ENCODE peak calls at places on chromosomes 2 and 18, in six cellular contexts. A is heart left ventricle, Z is ovary, K is K562, M is IMR-90, F is stomach. O is an unnamed sample.

GRCh38 chr2:130883520-130883919 is 46.8 kb downstream of the ARHGEF4 start:
- DNase-seq in Z (no peak), F (no peak), K (no peak), M (no peak), A (no peak), O (no peak)

GRCh38 chr18:58861353-58861752 is 3.3 kb upstream of the ZNF532 start:
- DNase-seq in F (no peak), M (no peak), A (no peak), Z (no peak), K (no peak), O (no peak)

GRCh38 chr18:33818145-33818544 is 240.1 kb downstream of the ASXL3 start:
- DNase-seq in F (no peak), M (no peak), A (no peak), K (no peak), Z (no peak), O (no peak)

GRCh38 chr2:82165377-82165776 is 1860.8 kb upstream of the LRRTM1 start:
- DNase-seq in A (no peak), K (no peak), M (no peak), Z (no peak), F (no peak), O (no peak)

GRCh38 chr2:166239548-166239947 is 111.7 kb upstream of the SCN1A start:
- DNase-seq in K (no peak), Z (no peak), A (no peak), F (no peak), M (peak), O (peak)

GRCh38 chr2:168915433-168916328 is 14.6 kb downstream of the G6PC2 start:
- DNase-seq in Z (no peak), A (no peak), F (no peak), M (no peak), K (no peak), O (no peak)

GRCh38 chr2:119753041-119753929 is 6.4 kb upstream of the PTPN4 start:
- DNase-seq in A (no peak), Z (no peak), K (no peak), F (no peak), M (peak), O (no peak)

GRCh38 chr2:47195149-47195548 is 40.0 kb upstream of the STPG4 start:
- DNase-seq in A (no peak), F (no peak), Z (no peak), M (no peak), K (no peak), O (no peak)

GRCh38 chr18:7590800-7591560 is 23.9 kb downstream of the PTPRM start:
- DNase-seq in M (peak), K (no peak), F (no peak), A (no peak), Z (no peak), O (no peak)

GRCh38 chr2:233061591-233062446 is 1.7 kb downstream of the INPP5D start:
- DNase-seq in Z (no peak), M (peak), F (peak), K (peak), A (peak), O (no peak)

GRCh38 chr2:70748002-70748779 is 19.8 kb downstream of the ADD2 start:
- DNase-seq in Z (no peak), F (no peak), M (no peak), A (no peak), K (no peak), O (no peak)

GRCh38 chr2:239339726-239340654 is 60.8 kb downstream of the HDAC4 start:
- DNase-seq in Z (no peak), K (no peak), M (no peak), F (no peak), A (no peak), O (no peak)

GRCh38 chr18:75257596-75257995 is 47.0 kb downstream of the TSHZ1 start:
- DNase-seq in Z (no peak), M (no peak), K (no peak), F (no peak), A (no peak), O (no peak)

GRCh38 chr2:29314816-29315571 is 199.8 kb downstream of the CLIP4 start:
- DNase-seq in K (no peak), A (no peak), M (no peak), F (peak), Z (no peak), O (no peak)

GRCh38 chr2:85942346-85942957 is 53.7 kb upstream of the ST3GAL5 start:
- DNase-seq in A (no peak), M (no peak), F (peak), K (no peak), Z (no peak), O (no peak)

GRCh38 chr18:44594779-44595467 is 85.8 kb upstream of the SETBP1 start:
- DNase-seq in F (no peak), A (no peak), K (no peak), Z (no peak), M (peak), O (no peak)

GRCh38 chr18:47574966-47575365 is 323.5 kb upstream of the SKOR2 start:
- DNase-seq in F (no peak), K (no peak), M (no peak), A (no peak), Z (no peak), O (no peak)

GRCh38 chr2:60495226-60495625 is 58.2 kb downstream of the BCL11A start:
- DNase-seq in Z (no peak), K (no peak), F (peak), A (no peak), M (no peak), O (no peak)

GRCh38 chr2:107278672-107279071 is 392.7 kb upstream of the ST6GAL2 start:
- DNase-seq in F (no peak), M (no peak), A (no peak), Z (no peak), K (no peak), O (no peak)

GRCh38 chr2:240251848-240252190 is 111.4 kb upstream of the OTOS start:
- DNase-seq in A (no peak), Z (no peak), M (no peak), F (peak), K (no peak), O (no peak)

GRCh38 chr2:46954951-46955571 is 39.5 kb upstream of the MCFD2 start:
- DNase-seq in A (peak), Z (peak), K (peak), F (peak), M (peak), O (peak)

GRCh38 chr2:133977385-133977784 is 276.5 kb upstream of the MGAT5 start:
- DNase-seq in A (no peak), M (no peak), K (no peak), F (no peak), Z (no peak), O (no peak)

GRCh38 chr2:24924732-24925131 is 4.7 kb upstream of the ADCY3 start:
- DNase-seq in M (no peak), A (no peak), Z (no peak), K (no peak), F (no peak), O (no peak)

GRCh38 chr18:77164026-77164425 is 31.4 kb upstream of the MBP start:
- DNase-seq in A (no peak), K (no peak), M (no peak), Z (no peak), F (no peak), O (no peak)

GRCh38 chr2:164522561-164522981 is 98.7 kb downstream of the GRB14 start:
- DNase-seq in K (no peak), M (no peak), Z (no peak), F (no peak), A (no peak), O (no peak)

GRCh38 chr18:47113796-47114540 is 36.3 kb downstream of the HDHD2 start:
- DNase-seq in M (peak), A (no peak), F (no peak), Z (no peak), K (no peak), O (no peak)

GRCh38 chr2:19120941-19121750 is 237.3 kb downstream of the OSR1 start:
- DNase-seq in F (no peak), Z (no peak), K (no peak), M (peak), A (no peak), O (peak)

GRCh38 chr2:68317971-68318685 is 1.6 kb downstream of the CNRIP1 start:
- DNase-seq in M (no peak), F (no peak), A (no peak), Z (no peak), K (no peak), O (no peak)

GRCh38 chr2:68316091-68316490 is 3.7 kb downstream of the CNRIP1 start:
- DNase-seq in K (no peak), F (no peak), M (no peak), Z (no peak), A (no peak), O (no peak)

GRCh38 chr2:68318686-68319396 is 908 bp downstream of the CNRIP1 start:
- DNase-seq in F (no peak), K (no peak), Z (peak), A (peak), M (no peak), O (no peak)

GRCh38 chr2:68320118-68320641 is 431 bp upstream of the CNRIP1 start:
- DNase-seq in F (no peak), M (no peak), Z (peak), A (no peak), K (no peak), O (no peak)

GRCh38 chr2:68319397-68320117 is at the start of gene CNRIP1:
- DNase-seq in K (peak), M (peak), Z (peak), A (peak), F (peak), O (peak)
- TF ChIP-seq POLR2A in K (no peak), M (no peak), Z (peak), A (no peak), F (no peak), O (peak)

GRCh38 chr18:69948919-69949537 is 1.4 kb upstream of the CD226 start:
- DNase-seq in M (peak), Z (no peak), A (peak), K (no peak), F (peak), O (no peak)
- TF ChIP-seq POLR2A in M (no peak), Z (no peak), A (no peak), K (no peak), F (no peak), O (no peak)

DNA sequence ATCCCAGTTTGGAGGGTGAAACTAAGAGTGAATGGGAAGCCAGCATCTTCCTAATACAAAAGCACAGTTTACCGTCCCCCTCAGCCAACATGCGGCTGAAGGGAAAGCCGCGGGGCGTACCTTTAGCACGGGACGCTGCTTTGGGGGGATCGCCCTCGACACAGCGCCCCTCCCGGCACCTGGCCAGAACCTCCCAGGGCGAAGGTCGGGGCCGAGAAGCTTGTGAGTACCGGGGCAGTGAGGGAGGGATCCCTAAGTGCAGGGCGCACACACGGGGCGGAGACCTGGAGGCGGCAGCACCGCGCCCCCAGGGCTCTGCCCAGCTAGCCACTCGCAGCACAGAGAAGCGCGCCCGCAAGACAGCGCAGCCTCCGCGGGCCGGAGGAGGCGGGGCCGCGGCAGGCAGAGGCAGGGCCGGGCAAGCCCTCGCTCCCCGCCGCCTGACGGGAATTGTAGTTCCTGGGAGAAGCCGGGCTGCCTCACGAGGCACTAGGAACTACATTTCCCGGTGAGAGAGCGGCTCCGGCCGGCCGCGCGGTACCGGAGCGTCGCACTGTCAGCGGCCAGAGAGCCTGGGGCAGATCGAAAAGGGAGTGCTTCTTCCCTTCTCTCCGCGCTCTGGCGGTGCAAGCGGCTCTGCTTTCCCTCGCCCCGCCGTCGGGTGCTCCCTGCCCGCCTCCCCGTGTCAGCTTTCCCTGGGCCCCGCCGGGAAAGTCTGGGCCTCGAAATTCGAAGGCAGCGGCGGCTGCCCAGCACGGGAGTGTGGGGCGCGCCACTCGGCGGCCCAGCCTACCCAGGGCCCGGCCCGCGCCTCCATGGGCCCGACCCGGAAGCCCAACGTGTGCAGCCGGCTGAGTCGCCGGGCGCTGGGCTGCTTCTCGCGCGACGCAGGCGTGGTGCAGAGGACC is at the start of the genes DCAF17 and METTL8:
- DNase-seq in M (peak), Z (peak), K (peak), A (peak), F (peak), O (peak)
- TF ChIP-seq POLR2A in M (peak), Z (peak), K (peak), A (no peak), F (no peak), O (peak)

DNA sequence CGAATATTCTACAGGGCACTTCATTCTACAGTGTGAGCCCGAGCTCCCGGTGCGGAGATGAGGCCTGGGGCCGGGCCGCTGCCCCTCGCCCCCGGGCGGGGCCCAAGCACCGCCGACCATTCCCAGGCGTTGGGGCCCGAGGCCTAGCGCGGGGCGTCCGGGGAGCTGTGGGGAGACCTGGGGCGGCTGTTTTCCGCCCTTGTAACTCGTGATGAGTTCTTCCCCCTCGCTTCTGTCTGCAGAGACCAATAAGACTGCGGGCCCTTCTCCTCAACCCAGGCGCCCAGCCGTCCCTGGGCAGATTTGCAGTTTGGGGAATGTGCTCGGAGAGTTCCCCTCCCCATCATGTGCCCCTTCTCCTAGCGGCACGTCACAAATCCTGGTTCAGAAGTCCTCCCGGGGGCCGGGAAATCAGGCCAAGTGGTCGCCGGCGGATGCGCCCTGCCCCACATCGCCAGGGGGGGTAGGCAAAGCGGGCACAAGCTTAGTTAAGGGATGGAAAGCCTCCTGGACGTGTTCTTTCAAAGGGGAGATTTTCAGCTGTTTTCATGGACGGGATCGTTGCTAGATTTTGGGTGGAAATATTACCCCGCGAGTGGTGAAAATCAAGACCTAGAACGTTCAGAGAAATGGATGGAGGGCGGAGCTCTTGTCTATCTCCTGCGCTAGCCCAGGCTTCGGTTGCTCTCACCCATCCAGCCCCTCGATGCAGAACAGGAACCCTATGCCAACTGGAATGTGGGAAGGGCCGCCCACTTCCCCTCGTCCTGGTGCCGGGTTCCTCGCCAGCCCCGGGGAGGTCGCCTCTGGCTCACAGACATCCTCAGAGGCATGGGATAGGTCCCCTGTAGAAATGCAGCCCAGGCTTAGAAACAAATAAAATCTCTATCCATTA is 18.8 kb upstream of the HAAO start:
- DNase-seq in F (no peak), Z (peak), K (peak), M (peak), A (peak), O (peak)
- TF ChIP-seq POLR2A in F (no peak), Z (peak), K (no peak), M (no peak), A (no peak), O (peak)

DNA sequence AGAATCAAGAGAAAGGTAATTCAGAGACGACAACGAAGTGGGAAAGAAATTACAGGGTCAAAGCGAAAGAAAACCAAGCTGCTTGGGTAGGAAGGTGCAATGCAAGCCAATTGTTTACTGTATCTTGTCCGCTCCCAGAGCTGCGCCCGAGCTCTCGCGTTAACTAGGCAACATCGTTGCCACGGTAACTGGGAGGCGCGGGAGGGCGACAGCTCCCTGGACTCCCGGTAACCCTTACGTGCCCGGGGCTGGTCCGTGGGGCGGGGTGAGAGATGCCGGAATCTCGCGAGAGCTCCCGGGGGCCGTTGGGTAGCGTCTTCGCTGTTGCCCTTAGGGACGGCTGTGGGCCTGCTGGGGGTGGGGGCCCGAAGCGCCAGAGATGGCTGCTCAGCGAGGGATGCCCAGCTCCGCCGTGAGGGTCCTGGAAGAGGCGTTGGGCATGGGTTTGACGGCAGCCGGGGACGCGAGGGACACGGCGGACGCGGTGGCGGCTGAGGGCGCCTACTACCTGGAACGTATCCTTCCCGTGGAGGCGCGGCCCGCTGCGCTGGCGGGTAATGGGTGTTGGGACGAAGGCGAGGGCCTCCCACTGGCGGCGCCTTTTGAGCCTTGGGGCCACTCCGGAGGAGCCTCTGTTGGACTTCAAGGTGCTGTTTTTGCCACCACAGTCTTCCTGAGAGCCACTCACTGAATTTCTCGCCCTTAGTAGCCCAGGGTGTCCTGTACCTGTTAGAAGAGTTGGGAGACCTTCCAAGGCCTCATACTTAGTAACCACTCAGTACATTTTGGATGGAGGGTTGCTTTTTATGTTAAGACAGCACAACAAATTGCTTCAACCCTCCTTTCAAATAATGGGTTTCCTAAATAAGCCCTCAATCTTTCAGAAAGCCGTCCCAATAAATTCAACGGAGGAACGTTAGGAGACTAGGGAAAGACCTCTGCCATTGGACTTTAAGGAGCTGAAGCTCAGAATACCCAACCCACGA is at the start of gene SPAG16:
- DNase-seq in F (peak), K (peak), A (peak), M (peak), Z (peak), O (peak)
- TF ChIP-seq POLR2A in F (no peak), K (no peak), A (no peak), M (peak), Z (peak), O (peak)

GRCh38 chr2:96485751-96486643 is 19.2 kb downstream of the NEURL3 start:
- DNase-seq in F (peak), A (peak), Z (peak), K (no peak), M (peak), O (peak)
- TF ChIP-seq POLR2A in F (no peak), A (no peak), Z (no peak), K (no peak), M (no peak), O (peak)

DNA sequence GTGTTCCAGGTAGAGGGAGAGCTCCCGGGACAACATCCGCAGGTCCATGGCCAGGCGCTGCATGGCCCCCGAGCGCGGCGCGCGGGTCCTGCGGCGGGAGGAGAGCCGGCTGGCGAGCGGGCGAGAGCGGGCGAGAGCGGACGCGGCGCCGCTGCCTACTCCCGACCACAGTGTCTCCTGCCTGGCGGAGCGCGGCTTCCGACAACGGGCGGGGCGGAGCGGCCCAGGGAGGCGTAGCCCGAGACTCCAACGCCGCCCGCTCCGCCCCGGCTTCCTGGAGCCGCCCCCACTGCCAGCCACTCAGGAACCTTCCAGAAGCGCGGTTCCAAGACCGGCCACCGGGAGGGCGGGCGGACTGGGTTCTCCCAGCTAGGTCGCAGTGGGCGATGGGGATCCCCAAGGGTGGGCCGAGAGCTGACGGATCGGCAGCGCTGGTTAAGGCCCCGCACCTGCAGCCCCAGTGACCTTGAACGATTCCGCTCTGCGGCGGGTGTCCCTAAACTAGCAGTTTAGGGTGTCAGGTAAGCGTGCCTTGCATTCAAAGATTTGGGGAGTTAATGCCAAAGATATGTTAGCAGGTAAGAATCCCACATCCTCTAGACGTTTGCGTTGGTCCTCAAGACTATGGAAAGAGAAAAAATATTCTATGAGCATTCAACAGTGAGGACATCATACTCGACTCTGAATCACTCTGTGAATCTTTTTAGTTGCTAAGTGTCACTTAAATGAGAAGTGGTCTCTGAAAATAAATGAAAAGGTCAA is at the start of gene ABHD3:
- DNase-seq in F (peak), A (peak), Z (peak), M (peak), K (peak), O (peak)
- TF ChIP-seq POLR2A in F (no peak), A (peak), Z (peak), M (peak), K (peak), O (peak)

DNA sequence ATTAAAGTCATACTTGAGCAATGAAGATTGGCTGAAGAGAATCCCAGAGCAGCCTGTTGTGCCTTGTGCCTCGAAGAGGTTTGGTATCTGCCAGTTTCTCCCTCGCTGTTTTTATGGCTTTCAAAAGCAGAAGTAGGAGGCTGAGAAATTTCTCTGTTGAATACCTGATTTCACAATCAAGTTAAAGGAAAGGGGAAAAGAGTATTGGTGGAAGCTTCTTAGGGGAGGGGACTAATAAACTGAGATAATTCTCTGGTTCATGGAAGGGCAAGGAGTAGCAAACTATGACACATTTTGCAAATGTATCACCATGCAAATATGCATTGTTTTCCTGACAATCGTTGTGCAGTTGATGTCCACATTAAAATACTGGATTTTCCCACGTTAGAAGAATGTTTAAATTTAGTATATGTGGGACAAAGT is at the start of gene IL1B:
- DNase-seq in K (no peak), A (no peak), M (peak), F (no peak), Z (no peak), O (no peak)
- TF ChIP-seq POLR2A in K (no peak), A (no peak), M (no peak), F (no peak), Z (no peak), O (no peak)

GRCh38 chr2:210002158-210003157 is at the start of gene RPE:
- DNase-seq in F (peak), M (peak), A (peak), K (peak), Z (peak), O (peak)
- TF ChIP-seq POLR2A in F (no peak), M (peak), A (no peak), K (peak), Z (peak), O (peak)